ENCODE peak calls at places on chromosomes 7 and 10, in six cellular contexts. One of them, this sample, is unnamed.

GRCh38 chr10:70780772-70781171 is 4.4 kb downstream of the TBATA start:
- DNase-seq in HCT116: no peak
- DNase-seq in K562: no peak
- DNase-seq in GM12891: no peak
- DNase-seq in transverse colon: no peak
- DNase-seq in GM12892: no peak
- DNase-seq in this sample: no peak

GRCh38 chr7:105876964-105877601 is 684 bp upstream of the ATXN7L1 start:
- DNase-seq in GM12891: no peak
- DNase-seq in HCT116: peak; percentile 4
- DNase-seq in transverse colon: peak; percentile 78
- DNase-seq in K562: peak; percentile 32
- DNase-seq in GM12892: no peak
- DNase-seq in this sample: no peak

GRCh38 chr10:43785252-43785651 is 136.6 kb upstream of the ZNF32 start:
- DNase-seq in GM12891: no peak
- DNase-seq in HCT116: peak; percentile 4
- DNase-seq in K562: no peak
- DNase-seq in GM12892: no peak
- DNase-seq in transverse colon: no peak
- DNase-seq in this sample: no peak

GRCh38 chr7:139656387-139656786 is 121.4 kb downstream of the HIPK2 start:
- DNase-seq in GM12892: no peak
- DNase-seq in GM12891: no peak
- DNase-seq in transverse colon: no peak
- DNase-seq in K562: no peak
- DNase-seq in HCT116: no peak
- DNase-seq in this sample: no peak

GRCh38 chr7:14748461-14748860 is 154.1 kb downstream of the DGKB start:
- DNase-seq in transverse colon: no peak
- DNase-seq in K562: no peak
- DNase-seq in GM12892: no peak
- DNase-seq in GM12891: no peak
- DNase-seq in HCT116: peak; percentile 39
- DNase-seq in this sample: no peak

GRCh38 chr7:40000734-40001315 is 50.8 kb downstream of the CDK13 start:
- DNase-seq in transverse colon: no peak
- DNase-seq in GM12891: no peak
- DNase-seq in GM12892: no peak
- DNase-seq in K562: no peak
- DNase-seq in HCT116: no peak
- DNase-seq in this sample: no peak

GRCh38 chr7:157831143-157831900 is 494.5 kb downstream of the DNAJB6 start:
- DNase-seq in GM12891: no peak
- DNase-seq in transverse colon: no peak
- DNase-seq in K562: no peak
- DNase-seq in GM12892: no peak
- DNase-seq in HCT116: no peak
- DNase-seq in this sample: no peak

GRCh38 chr10:132910186-132910880 is 32.0 kb downstream of the CFAP46 start:
- DNase-seq in GM12891: no peak
- DNase-seq in HCT116: no peak
- DNase-seq in K562: no peak
- DNase-seq in GM12892: no peak
- DNase-seq in transverse colon: peak; percentile 3
- DNase-seq in this sample: peak; percentile 45

GRCh38 chr7:87213252-87213651 is 6.3 kb downstream of the TMEM243 start:
- DNase-seq in HCT116: no peak
- DNase-seq in GM12892: no peak
- DNase-seq in transverse colon: no peak
- DNase-seq in K562: no peak
- DNase-seq in GM12891: no peak
- DNase-seq in this sample: no peak

GRCh38 chr7:87209295-87209924 is 10.1 kb downstream of the TMEM243 start:
- DNase-seq in HCT116: no peak
- DNase-seq in GM12891: no peak
- DNase-seq in GM12892: no peak
- DNase-seq in transverse colon: no peak
- DNase-seq in K562: no peak
- DNase-seq in this sample: no peak

GRCh38 chr7:87212478-87212877 is 7.1 kb downstream of the TMEM243 start:
- DNase-seq in HCT116: no peak
- DNase-seq in transverse colon: no peak
- DNase-seq in GM12892: no peak
- DNase-seq in K562: no peak
- DNase-seq in GM12891: no peak
- DNase-seq in this sample: no peak

GRCh38 chr7:87213801-87214200 is 5.7 kb downstream of the TMEM243 start:
- DNase-seq in transverse colon: no peak
- DNase-seq in HCT116: no peak
- DNase-seq in K562: no peak
- DNase-seq in GM12891: no peak
- DNase-seq in GM12892: no peak
- DNase-seq in this sample: no peak

DNA sequence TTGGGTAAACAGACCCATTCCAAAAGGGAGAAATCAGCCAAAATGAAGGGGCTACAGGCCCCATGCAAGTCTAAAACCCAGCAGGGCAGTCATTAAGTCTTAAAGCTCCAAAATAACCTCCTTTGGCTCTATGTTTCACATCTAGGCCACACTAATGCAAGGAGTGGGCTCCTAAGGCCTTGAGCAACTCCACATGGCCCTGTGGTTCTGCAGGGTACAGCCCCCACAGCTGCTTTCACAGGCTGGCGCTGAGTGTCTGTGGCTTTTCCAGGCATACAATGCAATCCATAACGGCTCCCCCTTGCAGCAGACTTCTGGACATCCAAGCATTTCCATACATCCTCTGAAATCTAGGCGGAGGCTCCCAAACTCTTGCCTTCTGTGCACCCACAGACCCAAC is 9.0 kb downstream of the TMEM243 start:
- DNase-seq in K562: no peak
- DNase-seq in GM12892: no peak
- DNase-seq in HCT116: no peak
- DNase-seq in transverse colon: no peak
- DNase-seq in GM12891: no peak
- DNase-seq in this sample: no peak
- TF ChIP-seq POLR2AphosphoS5 in K562: no peak
- TF ChIP-seq POLR2AphosphoS5 in GM12892: no peak
- TF ChIP-seq POLR2AphosphoS5 in HCT116: no peak
- TF ChIP-seq POLR2AphosphoS5 in transverse colon: no peak
- TF ChIP-seq POLR2AphosphoS5 in GM12891: no peak
- TF ChIP-seq POLR2AphosphoS5 in this sample: no peak

DNA sequence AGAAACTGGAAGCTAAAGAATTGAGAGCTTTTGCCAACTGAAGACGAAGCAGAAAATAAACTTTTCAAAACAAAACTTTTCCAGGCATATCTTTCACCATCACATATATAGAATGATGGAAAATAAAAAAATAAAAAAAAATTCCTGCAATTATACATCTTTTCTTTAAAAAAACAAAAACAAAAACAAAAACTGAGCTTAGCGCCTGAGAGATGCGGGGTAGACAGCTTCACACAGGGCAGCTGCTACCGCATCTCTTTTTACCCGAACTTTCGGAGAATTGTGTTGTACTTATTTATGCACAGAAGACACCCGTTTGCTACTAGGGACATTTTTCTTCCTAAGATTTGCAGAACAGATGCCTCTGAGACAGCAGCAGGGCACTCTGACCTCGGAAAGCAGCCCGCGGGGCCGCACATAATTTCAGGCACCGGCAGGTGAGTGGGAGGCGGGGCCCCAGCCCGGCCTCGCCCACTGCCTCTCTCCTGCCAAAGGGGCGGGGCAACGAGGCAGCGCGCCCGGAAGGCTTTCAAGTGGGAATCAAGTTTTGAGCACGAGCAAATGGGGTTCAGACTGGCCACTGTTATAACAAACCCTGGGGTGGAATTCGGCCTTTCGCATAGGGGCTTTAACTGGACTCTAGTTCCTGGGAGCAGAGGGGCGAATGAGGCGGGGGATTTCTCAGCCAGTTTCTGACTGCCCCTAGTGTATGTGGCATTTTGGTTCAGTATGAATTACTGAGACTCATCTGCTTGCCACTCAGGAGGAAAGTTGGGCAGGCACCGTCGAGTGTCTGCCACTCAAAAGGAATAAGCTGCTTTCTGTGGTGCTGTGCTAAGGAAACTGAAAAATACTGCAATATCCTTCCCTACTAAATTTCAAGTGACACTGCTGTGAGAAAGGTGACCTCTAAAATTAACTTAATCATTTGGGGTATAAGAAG is 18.5 kb upstream of the FAM133B start:
- DNase-seq in HCT116: no peak
- DNase-seq in GM12892: no peak
- DNase-seq in transverse colon: no peak
- DNase-seq in GM12891: no peak
- DNase-seq in K562: peak; percentile 46
- DNase-seq in this sample: no peak
- TF ChIP-seq POLR2AphosphoS5 in HCT116: no peak
- TF ChIP-seq POLR2AphosphoS5 in GM12892: no peak
- TF ChIP-seq POLR2AphosphoS5 in transverse colon: no peak
- TF ChIP-seq POLR2AphosphoS5 in GM12891: no peak
- TF ChIP-seq POLR2AphosphoS5 in K562: peak; percentile 32
- TF ChIP-seq POLR2AphosphoS5 in this sample: no peak

DNA sequence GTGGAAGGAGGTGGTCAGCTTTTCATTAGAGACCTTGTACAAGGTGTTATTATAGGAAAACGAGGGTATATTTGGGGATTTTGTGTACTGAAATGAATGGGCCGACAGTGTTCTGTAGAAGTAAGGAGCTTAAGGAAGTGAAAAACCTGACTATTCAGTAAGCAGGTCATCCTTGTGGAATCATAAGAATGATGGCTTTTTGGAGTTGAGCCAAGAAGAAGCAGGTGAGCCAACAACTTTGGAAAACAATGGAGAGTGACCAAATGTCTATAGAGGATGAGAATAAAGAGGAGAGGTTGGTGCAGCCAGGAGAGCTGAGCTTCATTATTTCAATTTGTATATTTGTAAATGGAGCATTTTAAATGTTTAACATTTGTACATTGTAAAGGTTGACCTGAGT is 595.7 kb downstream of the CCSER2 start:
- DNase-seq in GM12892: no peak
- DNase-seq in HCT116: no peak
- DNase-seq in transverse colon: no peak
- DNase-seq in K562: no peak
- DNase-seq in GM12891: no peak
- DNase-seq in this sample: no peak
- TF ChIP-seq POLR2AphosphoS5 in GM12892: no peak
- TF ChIP-seq POLR2AphosphoS5 in HCT116: no peak
- TF ChIP-seq POLR2AphosphoS5 in transverse colon: no peak
- TF ChIP-seq POLR2AphosphoS5 in K562: no peak
- TF ChIP-seq POLR2AphosphoS5 in GM12891: no peak
- TF ChIP-seq POLR2AphosphoS5 in this sample: no peak

GRCh38 chr7:146698995-146699610 is 582.5 kb downstream of the CNTNAP2 start:
- DNase-seq in GM12891: no peak
- DNase-seq in transverse colon: no peak
- DNase-seq in HCT116: no peak
- DNase-seq in GM12892: no peak
- DNase-seq in K562: no peak
- DNase-seq in this sample: no peak
- TF ChIP-seq POLR2AphosphoS5 in GM12891: no peak
- TF ChIP-seq POLR2AphosphoS5 in transverse colon: no peak
- TF ChIP-seq POLR2AphosphoS5 in HCT116: no peak
- TF ChIP-seq POLR2AphosphoS5 in GM12892: no peak
- TF ChIP-seq POLR2AphosphoS5 in K562: no peak
- TF ChIP-seq POLR2AphosphoS5 in this sample: no peak

GRCh38 chr7:45000096-45001032 is at the start of gene CCM2:
- DNase-seq in transverse colon: peak; percentile 54
- DNase-seq in GM12892: no peak
- DNase-seq in K562: no peak
- DNase-seq in GM12891: no peak
- DNase-seq in HCT116: no peak
- DNase-seq in this sample: no peak
- TF ChIP-seq POLR2AphosphoS5 in transverse colon: no peak
- TF ChIP-seq POLR2AphosphoS5 in GM12892: no peak
- TF ChIP-seq POLR2AphosphoS5 in K562: no peak
- TF ChIP-seq POLR2AphosphoS5 in GM12891: no peak
- TF ChIP-seq POLR2AphosphoS5 in HCT116: no peak
- TF ChIP-seq POLR2AphosphoS5 in this sample: no peak

GRCh38 chr7:41566581-41566980 is 136.3 kb downstream of the INHBA start:
- DNase-seq in GM12892: no peak
- DNase-seq in transverse colon: no peak
- DNase-seq in HCT116: no peak
- DNase-seq in GM12891: no peak
- DNase-seq in K562: no peak
- DNase-seq in this sample: no peak

GRCh38 chr7:41568135-41568534 is 134.8 kb downstream of the INHBA start:
- DNase-seq in K562: no peak
- DNase-seq in GM12891: no peak
- DNase-seq in transverse colon: no peak
- DNase-seq in HCT116: no peak
- DNase-seq in GM12892: no peak
- DNase-seq in this sample: no peak

GRCh38 chr7:41565655-41566054 is 137.2 kb downstream of the INHBA start:
- DNase-seq in GM12891: no peak
- DNase-seq in GM12892: no peak
- DNase-seq in transverse colon: no peak
- DNase-seq in K562: no peak
- DNase-seq in HCT116: no peak
- DNase-seq in this sample: no peak

GRCh38 chr7:41570766-41571165 is 132.1 kb downstream of the INHBA start:
- DNase-seq in GM12892: no peak
- DNase-seq in K562: no peak
- DNase-seq in GM12891: no peak
- DNase-seq in transverse colon: no peak
- DNase-seq in HCT116: no peak
- DNase-seq in this sample: no peak

DNA sequence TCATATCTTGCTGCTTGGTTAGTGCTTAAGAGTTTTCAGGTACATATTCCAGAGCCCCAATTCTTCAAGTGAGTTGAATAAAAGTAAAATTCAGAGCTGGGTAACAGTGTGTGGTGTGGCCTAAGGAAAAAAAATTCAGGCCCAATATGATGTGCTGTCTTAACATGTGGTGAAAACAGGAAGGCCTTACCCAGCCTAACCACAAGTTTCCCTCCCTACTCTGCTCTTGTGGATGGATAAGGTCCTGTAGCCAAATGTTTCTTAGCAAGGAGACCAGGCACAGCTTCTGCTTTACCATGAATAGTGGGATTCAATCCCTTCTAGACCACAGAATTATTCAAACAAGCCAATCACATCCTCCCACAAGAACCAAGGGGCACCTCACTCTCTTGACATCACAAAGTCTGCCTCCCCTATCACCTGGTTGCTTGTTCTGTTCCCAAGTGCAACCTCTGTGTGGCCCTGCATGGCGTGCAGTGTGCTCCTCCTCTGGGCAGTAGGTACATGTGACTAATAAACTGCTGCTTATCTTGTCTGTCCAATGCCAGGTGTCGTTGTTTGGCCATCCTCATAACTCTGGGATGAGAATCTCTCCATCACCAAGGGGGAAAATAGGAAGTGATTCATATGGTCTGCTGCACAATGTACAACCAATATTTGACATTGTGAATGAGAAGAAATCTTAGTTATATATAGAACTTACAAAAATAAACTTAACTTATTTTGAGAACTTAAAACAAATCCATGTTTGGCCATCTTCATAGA is 135.4 kb downstream of the INHBA start:
- DNase-seq in transverse colon: no peak
- DNase-seq in GM12892: no peak
- DNase-seq in HCT116: no peak
- DNase-seq in K562: no peak
- DNase-seq in GM12891: no peak
- DNase-seq in this sample: no peak
- TF ChIP-seq POLR2AphosphoS5 in transverse colon: no peak
- TF ChIP-seq POLR2AphosphoS5 in GM12892: no peak
- TF ChIP-seq POLR2AphosphoS5 in HCT116: no peak
- TF ChIP-seq POLR2AphosphoS5 in K562: no peak
- TF ChIP-seq POLR2AphosphoS5 in GM12891: no peak
- TF ChIP-seq POLR2AphosphoS5 in this sample: no peak

GRCh38 chr10:26378763-26379361 is 59.3 kb upstream of the APBB1IP start:
- DNase-seq in HCT116: no peak
- DNase-seq in GM12892: no peak
- DNase-seq in GM12891: no peak
- DNase-seq in transverse colon: no peak
- DNase-seq in K562: no peak
- DNase-seq in this sample: no peak
- TF ChIP-seq POLR2AphosphoS5 in HCT116: no peak
- TF ChIP-seq POLR2AphosphoS5 in GM12892: no peak
- TF ChIP-seq POLR2AphosphoS5 in GM12891: no peak
- TF ChIP-seq POLR2AphosphoS5 in transverse colon: no peak
- TF ChIP-seq POLR2AphosphoS5 in K562: no peak
- TF ChIP-seq POLR2AphosphoS5 in this sample: no peak